ENCODE peak calls at places on chromosomes 6 and 20, in four cellular contexts. One of them, this sample, is unnamed.

GRCh38 chr6:7680393-7681075 is 45.4 kb upstream of the BMP6 start:
- DNase-seq in AG04450: no peak
- DNase-seq in chondrocyte: no peak
- DNase-seq in foreskin fibroblast: no peak
- DNase-seq in this sample: no peak

GRCh38 chr6:28943223-28943556 is 19.4 kb upstream of the TRIM27 start:
- DNase-seq in AG04450: no peak
- DNase-seq in foreskin fibroblast: no peak
- DNase-seq in chondrocyte: no peak
- DNase-seq in this sample: no peak

GRCh38 chr6:22468566-22468965 is 100.8 kb upstream of the HDGFL1 start:
- DNase-seq in foreskin fibroblast: peak
- DNase-seq in AG04450: no peak
- DNase-seq in chondrocyte: no peak
- DNase-seq in this sample: no peak

GRCh38 chr6:12654526-12654925 is 62.0 kb upstream of the PHACTR1 start:
- DNase-seq in AG04450: no peak
- DNase-seq in foreskin fibroblast: no peak
- DNase-seq in chondrocyte: no peak
- DNase-seq in this sample: no peak

GRCh38 chr6:112433457-112433856 is 86.3 kb downstream of the RFPL4B start:
- DNase-seq in AG04450: no peak
- DNase-seq in chondrocyte: no peak
- DNase-seq in foreskin fibroblast: no peak
- DNase-seq in this sample: no peak

GRCh38 chr6:134111062-134111677 is 58.7 kb upstream of the SLC2A12 start:
- DNase-seq in foreskin fibroblast: peak
- DNase-seq in AG04450: no peak
- DNase-seq in chondrocyte: no peak
- DNase-seq in this sample: no peak

GRCh38 chr6:34871853-34872252 is 16.0 kb downstream of the TAF11 start:
- DNase-seq in chondrocyte: no peak
- DNase-seq in foreskin fibroblast: no peak
- DNase-seq in AG04450: no peak
- DNase-seq in this sample: no peak

GRCh38 chr20:57509665-57510237 is 15.2 kb downstream of the CTCFL start:
- DNase-seq in foreskin fibroblast: peak
- DNase-seq in chondrocyte: no peak
- DNase-seq in AG04450: no peak
- DNase-seq in this sample: no peak

GRCh38 chr6:125700591-125701353 is 48.7 kb upstream of the HEY2 start:
- DNase-seq in AG04450: no peak
- DNase-seq in foreskin fibroblast: no peak
- DNase-seq in chondrocyte: no peak
- DNase-seq in this sample: no peak

GRCh38 chr20:50915424-50915823 is 15.8 kb downstream of the ADNP start:
- DNase-seq in AG04450: no peak
- DNase-seq in foreskin fibroblast: peak
- DNase-seq in chondrocyte: no peak
- DNase-seq in this sample: no peak

GRCh38 chr6:72944660-72945059 is 280.6 kb downstream of the KHDC1L start:
- DNase-seq in AG04450: no peak
- DNase-seq in foreskin fibroblast: no peak
- DNase-seq in chondrocyte: no peak
- DNase-seq in this sample: no peak

GRCh38 chr6:148525453-148525852 is 182.8 kb downstream of the SASH1 start:
- DNase-seq in chondrocyte: no peak
- DNase-seq in foreskin fibroblast: peak
- DNase-seq in AG04450: no peak
- DNase-seq in this sample: no peak

DNA sequence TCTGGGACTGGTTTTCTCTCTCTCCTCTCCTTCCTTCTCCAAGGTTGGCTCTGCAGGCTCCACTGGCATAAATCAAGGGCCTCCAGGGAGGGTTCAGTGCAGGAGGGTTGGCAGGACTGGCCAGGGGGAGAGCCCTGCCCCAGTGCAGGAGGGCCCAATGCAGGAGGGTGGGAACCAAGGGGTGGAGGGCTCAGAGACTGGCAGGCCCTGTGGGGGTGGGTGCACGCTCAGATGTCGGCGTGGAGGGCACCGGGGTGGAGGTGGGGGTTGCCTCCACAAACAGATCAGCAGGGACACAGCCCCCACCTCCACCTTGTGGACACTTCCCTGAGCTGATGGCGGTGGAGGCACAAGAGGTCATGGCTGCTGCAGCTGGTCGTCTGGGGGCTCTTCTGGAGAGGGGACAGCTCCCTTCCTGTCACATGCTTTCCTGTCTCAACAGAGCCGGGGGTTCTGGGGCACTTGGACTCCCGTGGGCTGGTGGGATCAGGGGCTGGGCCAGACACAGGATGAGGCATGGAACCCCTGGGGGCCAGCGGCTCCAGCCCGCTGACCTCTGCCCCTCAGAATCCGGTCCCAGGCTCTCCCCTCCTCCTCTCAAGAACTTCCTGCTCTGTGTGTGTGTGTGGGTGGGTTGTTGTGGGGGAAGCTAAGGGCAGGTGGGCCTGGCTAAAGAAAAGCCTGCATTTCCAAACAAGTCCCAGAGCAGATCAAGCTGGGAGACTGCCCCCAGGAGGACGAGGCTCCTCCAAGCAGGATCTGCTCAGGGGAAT is 2.7 kb upstream of the ABHD16B start:
- DNase-seq in chondrocyte: no peak
- DNase-seq in foreskin fibroblast: peak
- DNase-seq in AG04450: peak
- DNase-seq in this sample: peak
- TF ChIP-seq CTCF in chondrocyte: peak
- TF ChIP-seq CTCF in foreskin fibroblast: peak
- TF ChIP-seq CTCF in AG04450: peak
- TF ChIP-seq CTCF in this sample: peak

DNA sequence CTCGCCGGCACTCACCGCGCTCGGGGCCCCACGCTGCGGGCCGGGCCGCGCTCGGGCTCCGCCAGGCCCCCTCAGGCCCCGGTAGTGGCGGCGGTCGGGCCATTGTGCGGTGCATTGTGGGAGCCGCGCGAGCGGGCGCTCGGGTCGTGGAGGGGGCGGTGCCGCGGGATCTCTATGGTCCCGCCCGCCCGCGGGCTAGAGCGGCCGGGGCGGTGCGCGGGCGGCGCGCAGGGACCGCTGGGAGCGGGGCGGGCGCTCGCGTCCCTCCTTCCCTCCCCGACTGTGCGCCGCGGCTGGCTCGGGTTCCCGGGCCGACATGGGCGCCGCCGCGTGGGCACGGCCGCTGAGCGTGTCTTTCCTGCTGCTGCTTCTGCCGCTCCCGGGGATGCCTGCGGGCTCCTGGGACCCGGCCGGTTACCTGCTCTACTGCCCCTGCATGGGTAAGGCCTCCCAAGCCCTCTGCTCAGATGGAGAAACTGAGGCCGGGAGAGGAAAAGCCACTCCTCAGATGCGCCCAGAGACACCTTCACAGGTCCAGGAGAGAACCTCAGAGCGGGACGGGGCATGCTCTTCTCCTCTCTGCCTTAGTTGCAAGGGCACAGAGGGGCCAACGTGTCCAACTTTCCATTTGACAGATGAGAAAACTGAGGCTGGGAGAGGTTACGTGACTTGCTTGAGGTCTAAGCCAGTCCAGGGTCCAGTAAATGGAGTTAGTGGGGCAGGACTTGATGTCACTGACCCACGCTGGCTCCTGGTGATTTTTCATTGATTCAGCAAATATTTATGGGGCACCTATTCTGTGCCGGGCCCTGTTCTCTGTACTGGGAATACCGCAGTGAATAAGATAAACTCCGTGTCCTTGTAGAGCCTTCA is at the start of the genes PLAGL2 and POFUT1:
- DNase-seq in foreskin fibroblast: peak
- DNase-seq in AG04450: peak
- DNase-seq in chondrocyte: no peak
- DNase-seq in this sample: peak
- TF ChIP-seq CTCF in foreskin fibroblast: peak
- TF ChIP-seq CTCF in AG04450: no peak
- TF ChIP-seq CTCF in chondrocyte: peak
- TF ChIP-seq CTCF in this sample: peak

DNA sequence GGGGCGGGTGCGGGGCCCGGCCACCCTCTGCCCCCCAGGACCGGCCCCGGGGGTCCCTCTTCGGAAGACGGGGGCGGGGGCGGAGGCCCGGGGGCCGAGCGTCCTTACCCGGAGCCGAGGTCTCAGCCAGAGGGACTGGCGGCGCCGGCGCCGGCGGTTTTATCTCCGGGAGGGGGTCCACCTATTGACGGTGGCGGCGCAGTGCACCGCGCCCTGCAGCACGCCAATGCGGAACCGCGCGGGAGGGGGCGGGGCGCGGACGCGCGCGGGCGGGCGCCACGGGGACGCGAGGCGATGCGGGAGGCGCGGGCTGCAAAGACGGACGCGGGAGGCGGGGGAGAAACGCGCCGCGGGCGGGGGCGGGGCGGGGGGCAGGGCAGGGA is at the start of gene EEF1A2:
- DNase-seq in AG04450: no peak
- DNase-seq in chondrocyte: no peak
- DNase-seq in foreskin fibroblast: peak
- DNase-seq in this sample: no peak
- TF ChIP-seq CTCF in AG04450: no peak
- TF ChIP-seq CTCF in chondrocyte: no peak
- TF ChIP-seq CTCF in foreskin fibroblast: no peak
- TF ChIP-seq CTCF in this sample: peak

GRCh38 chr6:84422380-84422968 is 195.0 kb upstream of the CEP162 start:
- DNase-seq in foreskin fibroblast: no peak
- DNase-seq in AG04450: peak
- DNase-seq in chondrocyte: no peak
- DNase-seq in this sample: no peak
- TF ChIP-seq CTCF in foreskin fibroblast: peak
- TF ChIP-seq CTCF in AG04450: peak
- TF ChIP-seq CTCF in chondrocyte: peak
- TF ChIP-seq CTCF in this sample: peak

GRCh38 chr6:169212897-169213813 is 40.5 kb downstream of the THBS2 start:
- DNase-seq in foreskin fibroblast: peak
- DNase-seq in AG04450: peak
- DNase-seq in chondrocyte: no peak
- DNase-seq in this sample: no peak
- TF ChIP-seq CTCF in foreskin fibroblast: peak
- TF ChIP-seq CTCF in AG04450: peak
- TF ChIP-seq CTCF in chondrocyte: peak
- TF ChIP-seq CTCF in this sample: peak

DNA sequence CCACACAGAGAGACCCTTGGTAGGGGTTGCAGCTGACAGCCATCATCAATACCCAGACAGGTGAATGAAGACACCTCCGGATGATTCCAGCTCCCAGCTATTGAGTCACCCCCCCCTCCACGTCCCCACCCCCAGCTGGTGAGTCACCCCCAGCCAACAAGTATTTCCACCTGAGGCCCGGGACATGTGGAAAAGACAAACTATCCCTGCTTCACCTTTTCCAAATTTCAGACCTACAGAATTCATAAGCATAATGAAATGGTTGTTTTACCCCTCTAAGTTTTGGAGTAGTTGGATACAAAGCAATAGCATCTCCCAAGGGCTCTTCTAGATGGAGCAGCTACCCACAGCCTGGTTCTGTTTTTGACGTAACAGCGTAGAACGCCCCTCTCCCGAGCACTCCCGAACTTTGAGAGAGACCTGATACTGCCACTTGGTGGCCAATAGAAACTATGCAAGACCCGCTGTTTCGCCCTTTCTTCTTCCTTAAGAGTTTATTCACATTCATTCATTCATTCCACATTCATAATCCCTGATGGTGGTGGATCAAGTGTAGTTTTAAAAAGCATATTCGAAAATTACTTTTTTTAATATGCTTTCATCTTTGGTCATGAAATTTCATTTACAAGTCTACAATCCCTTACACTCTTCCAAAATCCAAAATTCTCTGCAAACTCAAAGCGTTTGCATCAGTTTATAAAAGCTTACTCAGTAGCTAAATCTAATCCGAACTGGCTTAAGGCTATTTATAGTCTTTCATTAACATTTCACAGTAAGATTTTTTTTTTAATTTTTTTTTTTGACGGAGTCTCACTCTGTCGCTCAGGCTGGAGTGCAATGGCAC is 15.1 kb upstream of the PPP1R16B start:
- DNase-seq in foreskin fibroblast: peak
- DNase-seq in AG04450: no peak
- DNase-seq in chondrocyte: no peak
- DNase-seq in this sample: peak
- TF ChIP-seq CTCF in foreskin fibroblast: peak
- TF ChIP-seq CTCF in AG04450: peak
- TF ChIP-seq CTCF in chondrocyte: peak
- TF ChIP-seq CTCF in this sample: peak

GRCh38 chr6:30259140-30260035 is 46.2 kb upstream of the TRIM26 start:
- DNase-seq in chondrocyte: peak
- DNase-seq in foreskin fibroblast: peak
- DNase-seq in AG04450: peak
- DNase-seq in this sample: no peak
- TF ChIP-seq CTCF in chondrocyte: peak
- TF ChIP-seq CTCF in foreskin fibroblast: peak
- TF ChIP-seq CTCF in AG04450: peak
- TF ChIP-seq CTCF in this sample: peak